ENCODE peak calls at places on chromosomes 16 and 17, in five cellular contexts. B is effector CD4-positive, alpha-beta T cell; G is mucosa of descending colon; E is NT2/D1; X is left colon. Z is an unnamed sample.

GRCh38 chr17:61814485-61814884 is 48.8 kb downstream of the BRIP1 start:
- DNase-seq in G (no peak), X (no peak), B (no peak), E (no peak), Z (no peak)

GRCh38 chr17:61385869-61386245 is 13.8 kb upstream of the TBX2 start:
- DNase-seq in B (no peak), G (no peak), E (no peak), X (no peak), Z (no peak)

GRCh38 chr16:85187002-85187401 is 74.7 kb upstream of the CIBAR2 start:
- DNase-seq in X (no peak), G (no peak), E (no peak), B (no peak), Z (no peak)

GRCh38 chr16:54568897-54569807 is 282.6 kb upstream of the IRX3 start:
- DNase-seq in B (no peak), G (no peak), X (no peak), E (no peak), Z (no peak)

GRCh38 chr17:73705594-73705993 is 61.3 kb upstream of the SDK2 start:
- DNase-seq in E (no peak), X (no peak), B (no peak), G (peak), Z (peak)

GRCh38 chr17:49575524-49576120 is at the start of gene NXPH3:
- DNase-seq in X (peak), B (peak), E (peak), G (peak), Z (peak)

GRCh38 chr16:14608604-14609003 is 21.5 kb downstream of the PARN start:
- DNase-seq in X (no peak), B (no peak), E (no peak), G (no peak), Z (no peak)

GRCh38 chr16:81451753-81452680 is 7.4 kb downstream of the CMIP start:
- DNase-seq in G (peak), B (peak), E (no peak), X (peak), Z (no peak)

GRCh38 chr16:89395150-89396142 is 94.9 kb downstream of the ANKRD11 start:
- DNase-seq in B (no peak), G (peak), E (no peak), X (peak), Z (peak)

Z was measured in mucosa of gallbladder.